ENCODE peak calls at places on chromosomes 7 and 10, in five cellular contexts. One of them, this sample, is unnamed.

GRCh38 chr7:111803015-111803758 is 240.9 kb upstream of the IMMP2L start:
- DNase-seq in lung: no peak
- DNase-seq in HepG2: peak; percentile 45
- DNase-seq in CD8-positive, alpha-beta T cell: no peak
- DNase-seq in foreskin keratinocyte: peak; percentile 32
- DNase-seq in this sample: no peak

GRCh38 chr10:81248846-81249245 is 626.1 kb upstream of the NRG3 start:
- DNase-seq in foreskin keratinocyte: no peak
- DNase-seq in CD8-positive, alpha-beta T cell: no peak
- DNase-seq in lung: no peak
- DNase-seq in HepG2: no peak
- DNase-seq in this sample: no peak

GRCh38 chr10:44752451-44753441 is 158.4 kb upstream of the TMEM72 start:
- DNase-seq in lung: no peak
- DNase-seq in foreskin keratinocyte: peak; percentile 2
- DNase-seq in HepG2: no peak
- DNase-seq in CD8-positive, alpha-beta T cell: no peak
- DNase-seq in this sample: no peak

GRCh38 chr10:88793747-88794299 is 8.7 kb upstream of the LIPM start:
- DNase-seq in CD8-positive, alpha-beta T cell: no peak
- DNase-seq in HepG2: no peak
- DNase-seq in lung: no peak
- DNase-seq in foreskin keratinocyte: peak; percentile 40
- DNase-seq in this sample: no peak

GRCh38 chr10:5833814-5834213 is 20.6 kb upstream of the GDI2 start:
- DNase-seq in CD8-positive, alpha-beta T cell: no peak
- DNase-seq in HepG2: no peak
- DNase-seq in foreskin keratinocyte: no peak
- DNase-seq in lung: no peak
- DNase-seq in this sample: no peak

GRCh38 chr10:4034907-4035581 is 250.0 kb upstream of the KLF6 start:
- DNase-seq in foreskin keratinocyte: peak; percentile 34
- DNase-seq in lung: peak; percentile 48
- DNase-seq in HepG2: no peak
- DNase-seq in CD8-positive, alpha-beta T cell: no peak
- DNase-seq in this sample: no peak

GRCh38 chr7:28996836-28997235 is 38.7 kb upstream of the TRIL start:
- DNase-seq in HepG2: no peak
- DNase-seq in foreskin keratinocyte: no peak
- DNase-seq in CD8-positive, alpha-beta T cell: no peak
- DNase-seq in lung: peak; percentile 16
- DNase-seq in this sample: no peak

GRCh38 chr10:92891885-92892705 is 43.8 kb downstream of the EXOC6 start:
- DNase-seq in HepG2: peak; percentile 96
- DNase-seq in lung: peak; percentile 58
- DNase-seq in foreskin keratinocyte: peak; percentile 84
- DNase-seq in CD8-positive, alpha-beta T cell: no peak
- DNase-seq in this sample: no peak

GRCh38 chr10:113093188-113094113 is 143.4 kb downstream of the TCF7L2 start:
- DNase-seq in HepG2: peak; percentile 88
- DNase-seq in CD8-positive, alpha-beta T cell: no peak
- DNase-seq in foreskin keratinocyte: peak; percentile 70
- DNase-seq in lung: no peak
- DNase-seq in this sample: peak; percentile 15

GRCh38 chr10:53839437-53840039 is 961.5 kb downstream of the PCDH15 start:
- DNase-seq in CD8-positive, alpha-beta T cell: no peak
- DNase-seq in foreskin keratinocyte: no peak
- DNase-seq in HepG2: peak; percentile 25
- DNase-seq in lung: no peak
- DNase-seq in this sample: no peak

GRCh38 chr7:139772115-139772514 is 5.7 kb downstream of the HIPK2 start:
- DNase-seq in HepG2: peak; percentile 65
- DNase-seq in foreskin keratinocyte: no peak
- DNase-seq in lung: no peak
- DNase-seq in CD8-positive, alpha-beta T cell: no peak
- DNase-seq in this sample: no peak
- H3K4me1 ChIP-seq in HepG2: peaks cover 75% of the 10 kb centered on the region
- H3K4me1 ChIP-seq in foreskin keratinocyte: peaks cover 35% of the 10 kb centered on the region
- H3K4me1 ChIP-seq in lung: peaks cover 25% of the 10 kb centered on the region
- H3K4me1 ChIP-seq in CD8-positive, alpha-beta T cell: peaks cover 62% of the 10 kb centered on the region
- H3K4me1 ChIP-seq in this sample: peaks cover 46% of the 10 kb centered on the region

GRCh38 chr10:680745-681144 is 8.7 kb downstream of the DIP2C start:
- DNase-seq in lung: no peak
- DNase-seq in HepG2: no peak
- DNase-seq in CD8-positive, alpha-beta T cell: no peak
- DNase-seq in foreskin keratinocyte: no peak
- DNase-seq in this sample: no peak
- H3K4me1 ChIP-seq in lung: peaks cover 13% of the 10 kb centered on the region
- H3K4me1 ChIP-seq in HepG2: peaks cover 12% of the 10 kb centered on the region
- H3K4me1 ChIP-seq in CD8-positive, alpha-beta T cell: no peaks in the 10 kb centered on the region
- H3K4me1 ChIP-seq in foreskin keratinocyte: peaks cover 5% of the 10 kb centered on the region
- H3K4me1 ChIP-seq in this sample: no peaks in the 10 kb centered on the region

DNA sequence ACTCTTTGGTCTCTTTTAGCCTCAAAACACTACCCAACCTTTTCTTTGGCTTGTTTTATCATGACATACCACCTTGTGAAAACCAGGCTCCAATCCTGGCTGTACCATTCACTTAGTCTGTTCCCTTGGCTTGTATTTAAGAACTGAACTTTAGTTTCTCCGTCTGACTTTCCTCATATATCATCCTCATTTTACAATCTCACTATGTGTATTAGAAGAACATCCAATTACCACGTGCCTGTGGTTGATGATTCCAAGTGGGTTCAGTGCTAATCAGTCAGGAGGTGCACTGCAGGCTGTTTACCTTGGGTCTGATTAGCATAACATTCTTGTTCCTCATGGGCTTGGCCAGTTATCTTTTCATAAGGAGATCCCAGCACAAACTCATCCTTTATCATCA is 144.8 kb upstream of the KLF14 start:
- DNase-seq in lung: no peak
- DNase-seq in CD8-positive, alpha-beta T cell: no peak
- DNase-seq in HepG2: no peak
- DNase-seq in foreskin keratinocyte: no peak
- DNase-seq in this sample: no peak
- H3K4me1 ChIP-seq in lung: no peaks in the 10 kb centered on the region
- H3K4me1 ChIP-seq in CD8-positive, alpha-beta T cell: peaks cover 18% of the 10 kb centered on the region
- H3K4me1 ChIP-seq in HepG2: peaks cover 41% of the 10 kb centered on the region
- H3K4me1 ChIP-seq in foreskin keratinocyte: no peaks in the 10 kb centered on the region
- H3K4me1 ChIP-seq in this sample: peaks cover 17% of the 10 kb centered on the region

DNA sequence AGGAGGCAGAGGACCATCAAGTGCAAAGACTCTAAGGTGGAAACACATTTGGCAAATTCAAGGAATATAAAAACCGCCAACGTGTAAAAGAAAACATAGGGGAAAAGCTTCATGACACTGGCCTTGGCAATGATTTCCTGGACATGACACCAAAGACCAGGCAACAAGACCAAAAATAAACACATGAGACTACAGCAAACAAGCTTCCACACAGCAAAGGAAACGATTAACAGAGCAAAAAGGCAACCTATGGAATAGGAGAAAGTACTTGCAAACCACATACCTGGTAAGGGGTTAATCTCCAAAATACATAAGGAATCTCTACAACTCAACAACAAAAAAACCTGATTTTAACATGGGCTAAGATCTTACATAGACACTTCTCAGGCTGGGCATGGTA is 3.5 kb downstream of the GSTO1 start:
- DNase-seq in CD8-positive, alpha-beta T cell: no peak
- DNase-seq in foreskin keratinocyte: no peak
- DNase-seq in HepG2: no peak
- DNase-seq in lung: no peak
- DNase-seq in this sample: no peak
- H3K4me1 ChIP-seq in CD8-positive, alpha-beta T cell: peaks cover 36% of the 10 kb centered on the region
- H3K4me1 ChIP-seq in foreskin keratinocyte: peaks cover 47% of the 10 kb centered on the region
- H3K4me1 ChIP-seq in HepG2: peaks cover 81% of the 10 kb centered on the region
- H3K4me1 ChIP-seq in lung: peaks cover 5% of the 10 kb centered on the region
- H3K4me1 ChIP-seq in this sample: peaks cover 24% of the 10 kb centered on the region

GRCh38 chr10:99393683-99394082 is 36.7 kb downstream of the GOT1 start:
- DNase-seq in HepG2: no peak
- DNase-seq in CD8-positive, alpha-beta T cell: no peak
- DNase-seq in foreskin keratinocyte: no peak
- DNase-seq in lung: no peak
- DNase-seq in this sample: no peak
- H3K4me1 ChIP-seq in HepG2: peaks cover 80% of the 10 kb centered on the region
- H3K4me1 ChIP-seq in CD8-positive, alpha-beta T cell: no peaks in the 10 kb centered on the region
- H3K4me1 ChIP-seq in foreskin keratinocyte: peaks cover 45% of the 10 kb centered on the region
- H3K4me1 ChIP-seq in lung: peaks cover 2% of the 10 kb centered on the region
- H3K4me1 ChIP-seq in this sample: no peaks in the 10 kb centered on the region

DNA sequence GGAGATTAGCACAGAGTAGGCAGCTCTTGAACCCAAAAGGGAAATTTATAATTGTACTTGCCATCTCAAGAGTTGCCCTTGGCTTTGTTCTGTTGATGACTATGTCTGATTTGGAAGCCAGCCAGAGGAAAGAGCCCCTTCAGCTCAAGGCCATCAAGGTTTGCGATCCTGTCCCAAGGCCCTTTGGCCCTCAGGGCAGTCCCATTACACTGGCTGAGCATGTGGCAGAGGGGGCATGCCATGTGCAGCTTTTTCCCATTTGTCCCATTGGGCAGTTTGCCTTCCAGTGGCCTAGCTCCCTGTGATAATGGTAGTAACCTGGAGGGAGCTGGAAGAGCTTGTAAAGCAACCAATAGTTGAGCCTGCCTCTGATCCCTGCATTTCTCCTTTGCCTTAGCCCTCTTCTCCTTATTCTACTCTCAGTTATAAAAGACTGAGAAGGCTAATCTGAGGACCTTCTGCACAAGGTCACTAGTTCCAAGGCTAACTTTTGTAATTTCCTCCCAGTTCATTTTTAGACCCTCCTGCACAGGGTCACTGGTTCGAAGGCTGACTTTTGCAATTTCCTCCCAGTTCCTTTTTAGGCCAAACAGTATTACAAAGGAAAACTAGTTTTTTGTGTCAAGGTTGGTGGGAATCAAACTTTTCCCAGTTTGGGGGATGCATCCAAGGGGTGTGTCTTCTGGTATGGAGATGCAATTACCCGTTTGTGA is 31.0 kb upstream of the ARHGAP12 start:
- DNase-seq in foreskin keratinocyte: no peak
- DNase-seq in HepG2: peak; percentile 57
- DNase-seq in lung: no peak
- DNase-seq in CD8-positive, alpha-beta T cell: no peak
- DNase-seq in this sample: no peak
- H3K4me1 ChIP-seq in foreskin keratinocyte: peaks cover 26% of the 10 kb centered on the region
- H3K4me1 ChIP-seq in HepG2: peaks cover 64% of the 10 kb centered on the region
- H3K4me1 ChIP-seq in lung: peaks cover 14% of the 10 kb centered on the region
- H3K4me1 ChIP-seq in CD8-positive, alpha-beta T cell: peaks cover 12% of the 10 kb centered on the region
- H3K4me1 ChIP-seq in this sample: no peaks in the 10 kb centered on the region

DNA sequence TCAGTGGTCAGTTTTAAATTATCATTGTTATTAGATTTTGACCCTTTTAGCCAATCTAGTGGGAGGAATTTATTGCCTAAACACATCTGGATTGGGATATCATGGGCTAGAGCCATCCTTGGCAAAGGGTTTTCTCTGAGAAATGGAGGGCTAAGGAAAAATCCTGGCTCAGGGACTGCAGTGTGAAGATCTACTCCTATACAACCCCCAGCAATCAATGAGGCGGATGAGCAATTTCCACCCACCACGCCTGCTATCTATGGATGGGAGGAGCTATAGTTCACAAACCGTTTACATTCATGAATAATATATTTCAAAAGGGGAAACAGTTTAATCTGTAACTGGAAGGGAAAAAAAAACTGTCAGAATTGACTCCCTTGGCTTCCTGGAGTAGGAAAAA is 2.7 kb downstream of the CAV1 start:
- DNase-seq in CD8-positive, alpha-beta T cell: no peak
- DNase-seq in HepG2: no peak
- DNase-seq in lung: no peak
- DNase-seq in foreskin keratinocyte: no peak
- DNase-seq in this sample: no peak
- H3K4me1 ChIP-seq in CD8-positive, alpha-beta T cell: peaks cover 21% of the 10 kb centered on the region
- H3K4me1 ChIP-seq in HepG2: peaks cover 21% of the 10 kb centered on the region
- H3K4me1 ChIP-seq in lung: peaks cover 6% of the 10 kb centered on the region
- H3K4me1 ChIP-seq in foreskin keratinocyte: peaks cover 33% of the 10 kb centered on the region
- H3K4me1 ChIP-seq in this sample: peaks cover 20% of the 10 kb centered on the region

This sample was measured in ascending aorta.